ENCODE peak calls at places on chromosomes 7 and 10, in five cellular contexts. L is tibial nerve, E is A549, P is NB4, B is HCT116. X is an unnamed sample.

GRCh38 chr7:103689262-103689661 is 243.3 kb upstream of the SLC26A5 start:
- DNase-seq in E (no peak), B (no peak), P (no peak), L (no peak), X (no peak)

GRCh38 chr10:77798940-77799339 is 127.6 kb downstream of the DLG5 start:
- DNase-seq in L (no peak), P (no peak), E (no peak), B (no peak), X (no peak)

GRCh38 chr7:84372712-84373111 is 178.1 kb upstream of the SEMA3A start:
- DNase-seq in B (no peak), P (peak), L (no peak), E (no peak), X (no peak)

GRCh38 chr10:122021421-122021820 is 32.5 kb downstream of the TACC2 start:
- DNase-seq in P (no peak), B (no peak), L (no peak), E (no peak), X (peak)

GRCh38 chr7:44581426-44581906 is 565 bp downstream of the TMED4 start:
- DNase-seq in P (peak), B (no peak), L (no peak), E (peak), X (no peak)

GRCh38 chr7:50653116-50653854 is 88.1 kb upstream of the DDC start:
- DNase-seq in B (no peak), E (no peak), L (peak), P (peak), X (peak)

GRCh38 chr10:70962686-70963085 is 74.3 kb upstream of the PCBD1 start:
- DNase-seq in E (no peak), L (no peak), B (no peak), P (no peak), X (no peak)

GRCh38 chr7:152544481-152544927 is 108.7 kb upstream of the KMT2C start:
- DNase-seq in B (no peak), L (no peak), E (no peak), P (no peak), X (no peak)

GRCh38 chr7:44112997-44113763 is 9.0 kb downstream of the AEBP1 start:
- DNase-seq in P (no peak), B (no peak), L (no peak), E (no peak), X (no peak)

GRCh38 chr10:115710136-115710535 is 562.9 kb downstream of the GFRA1 start:
- DNase-seq in E (no peak), P (no peak), L (no peak), B (no peak), X (no peak)

GRCh38 chr10:102802920-102803534 is 34.2 kb downstream of the CYP17A1 start:
- DNase-seq in B (no peak), E (no peak), L (no peak), P (no peak), X (peak)

GRCh38 chr10:69466689-69467088 is 15.4 kb downstream of the TSPAN15 start:
- DNase-seq in L (no peak), E (no peak), P (no peak), B (no peak), X (no peak)

GRCh38 chr7:7315851-7316250 is 133.5 kb downstream of the C1GALT1 start:
- DNase-seq in E (no peak), B (no peak), P (no peak), L (no peak), X (no peak)

GRCh38 chr10:79445217-79445707 is at the start of gene ZCCHC24:
- DNase-seq in L (no peak), B (peak), P (peak), E (peak), X (peak)

GRCh38 chr10:86163522-86164215 is 202.9 kb downstream of the GRID1 start:
- DNase-seq in B (no peak), L (no peak), E (no peak), P (peak), X (no peak)

GRCh38 chr7:76065016-76065612 is 17.2 kb downstream of the MDH2 start:
- DNase-seq in E (no peak), P (no peak), L (no peak), B (no peak), X (no peak)

GRCh38 chr10:8663131-8663530 is 608.6 kb downstream of the GATA3 start:
- DNase-seq in B (no peak), L (no peak), P (no peak), E (no peak), X (no peak)

GRCh38 chr7:43456200-43456599 is 126.7 kb upstream of the STK17A start:
- DNase-seq in E (no peak), B (no peak), P (peak), L (no peak), X (no peak)

GRCh38 chr10:48215148-48215982 is 59.1 kb downstream of the FRMPD2 start:
- DNase-seq in B (peak), P (peak), E (peak), L (no peak), X (peak)

GRCh38 chr10:112807013-112807412 is 143.0 kb upstream of the TCF7L2 start:
- DNase-seq in P (no peak), E (no peak), B (no peak), L (no peak), X (peak)

GRCh38 chr7:116173051-116174028 is 37.0 kb upstream of the TES start:
- DNase-seq in B (peak), L (peak), E (peak), P (peak), X (no peak)

GRCh38 chr10:71216751-71217265 is 4.4 kb downstream of the UNC5B start:
- DNase-seq in P (no peak), B (no peak), E (no peak), L (no peak), X (peak)

GRCh38 chr10:78706986-78707500 is 361.7 kb upstream of the ZMIZ1 start:
- DNase-seq in L (no peak), E (no peak), P (no peak), B (no peak), X (peak)

GRCh38 chr10:45514283-45515270 is 140.6 kb downstream of the ALOX5 start:
- DNase-seq in E (no peak), L (no peak), B (no peak), P (no peak), X (no peak)

GRCh38 chr10:17742918-17743317 is 9.1 kb upstream of the TMEM236 start:
- DNase-seq in E (peak), B (peak), L (peak), P (peak), X (peak)

GRCh38 chr10:119651514-119652327 is 541 bp downstream of the BAG3 start:
- DNase-seq in L (no peak), P (peak), B (no peak), E (no peak), X (no peak)
- TF ChIP-seq POLR2A in L (no peak), P (no peak), B (no peak), E (peak), X (no peak)

DNA sequence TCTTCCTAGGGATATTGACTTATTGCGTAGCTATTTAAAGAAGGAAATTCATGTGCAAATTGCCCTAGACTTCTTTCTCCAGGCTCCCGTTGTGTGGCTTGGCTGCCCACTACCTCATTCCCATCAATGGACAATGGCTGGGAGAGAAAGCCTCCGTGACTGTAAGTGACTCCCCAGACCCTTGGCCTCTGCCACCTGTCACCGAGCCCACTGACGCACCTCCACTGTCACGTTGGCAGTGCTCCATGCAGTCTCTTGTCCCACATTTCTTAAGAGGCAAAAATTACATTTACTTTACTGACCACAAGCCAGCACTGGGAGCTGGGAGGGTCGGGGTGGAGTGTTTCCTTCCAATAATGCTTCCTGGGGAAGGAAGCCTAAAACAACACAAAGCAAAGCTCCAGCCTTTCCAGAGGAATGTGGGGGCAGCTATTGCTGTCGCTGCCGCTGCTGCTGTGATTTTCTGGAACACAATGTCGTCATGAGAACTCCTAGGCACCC is 89.7 kb upstream of the STEAP1B start:
- DNase-seq in P (no peak), E (no peak), B (no peak), L (peak), X (peak)
- H3K4me3 ChIP-seq in P (no peak), E (no peak), B (no peak), L (no peak), X (no peak)

GRCh38 chr7:130069978-130070899 is at the start of gene KLHDC10:
- DNase-seq in E (peak), B (peak), P (peak), L (peak), X (peak)
- TF ChIP-seq POLR2A in E (peak), B (peak), P (peak), L (peak), X (no peak)

GRCh38 chr10:101570764-101571572 is 17.1 kb downstream of the POLL start:
- DNase-seq in E (no peak), L (no peak), P (peak), B (no peak), X (no peak)
- H3K4me3 ChIP-seq in E (peak), L (peak), P (peak), B (peak), X (no peak)

GRCh38 chr10:3333426-3333825 is 160.8 kb upstream of the PITRM1 start:
- DNase-seq in L (no peak), P (no peak), E (no peak), B (no peak), X (no peak)

GRCh38 chr10:3339531-3339950 is 167.0 kb upstream of the PITRM1 start:
- DNase-seq in B (no peak), L (no peak), E (no peak), P (peak), X (no peak)

GRCh38 chr10:3332732-3333131 is 160.2 kb upstream of the PITRM1 start:
- DNase-seq in B (no peak), L (no peak), P (no peak), E (no peak), X (no peak)

GRCh38 chr10:3339121-3339520 is 166.5 kb upstream of the PITRM1 start:
- DNase-seq in B (no peak), E (no peak), P (no peak), L (no peak), X (no peak)

DNA sequence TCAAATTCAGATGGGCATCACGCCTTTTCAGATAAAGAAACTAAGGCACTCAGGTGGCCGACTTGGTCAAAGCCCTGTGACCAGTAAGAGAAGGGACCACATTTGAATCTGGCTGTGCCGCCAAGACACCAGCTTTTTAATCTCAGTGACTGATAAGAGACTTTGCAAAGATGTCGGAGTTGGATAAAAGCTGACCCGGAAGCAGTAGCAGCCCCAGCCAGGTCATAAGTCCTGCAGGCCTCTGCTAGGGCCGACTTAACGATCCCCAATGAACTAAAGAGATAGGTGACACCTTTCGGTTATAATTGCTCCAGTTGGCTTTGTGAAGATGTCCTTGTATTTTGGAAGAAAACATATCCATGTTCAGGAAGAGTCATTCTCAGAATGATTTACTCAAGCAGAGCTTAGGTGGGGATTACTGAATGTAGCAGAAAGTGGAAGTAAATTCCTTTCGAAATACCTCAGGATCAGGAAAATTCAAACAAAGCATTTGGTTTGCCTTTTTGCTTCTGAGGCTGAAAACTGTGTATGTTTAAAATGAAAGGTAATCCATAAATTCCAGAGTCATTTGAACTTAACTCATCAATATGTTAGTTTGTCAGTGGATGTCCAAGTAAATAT is 164.2 kb upstream of the PITRM1 start:
- DNase-seq in E (no peak), B (no peak), P (no peak), L (no peak), X (no peak)
- TF ChIP-seq POLR2A in E (no peak), B (no peak), P (no peak), L (no peak), X (no peak)

GRCh38 chr7:70761711-70762328 is 370.1 kb upstream of the GALNT17 start:
- DNase-seq in L (no peak), E (no peak), P (no peak), B (no peak), X (no peak)
- H3K4me3 ChIP-seq in L (no peak), E (no peak), P (no peak), B (no peak), X (no peak)

X was measured in lower leg skin.